ENCODE peak calls at places on chromosomes 16 and 17, in five cellular contexts. W, O, J, V and A are unnamed samples.

GRCh38 chr17:1082579-1082978 is 85.7 kb downstream of the TIMM22 start:
- DNase-seq in W (no peak), O (no peak), J (no peak), V (no peak), A (no peak)

GRCh38 chr17:65025288-65025687 is 31.3 kb downstream of the GNA13 start:
- DNase-seq in W (no peak), O (no peak), J (no peak), V (no peak), A (no peak)

GRCh38 chr16:2468725-2469398 is 2.2 kb upstream of the NTN3 start:
- DNase-seq in W (no peak), O (no peak), J (no peak), V (peak), A (peak)

GRCh38 chr17:37488607-37489196 is 989 bp upstream of the DUSP14 start:
- DNase-seq in W (peak), O (peak), J (peak), V (peak), A (peak)

GRCh38 chr16:72473631-72474030 is 301.7 kb upstream of the PMFBP1 start:
- DNase-seq in W (no peak), O (no peak), J (no peak), V (no peak), A (no peak)

GRCh38 chr16:23482778-23483177 is 27.5 kb downstream of the GGA2 start:
- DNase-seq in W (no peak), O (no peak), J (no peak), V (no peak), A (no peak)

GRCh38 chr16:10609410-10609774 is 29.0 kb upstream of the EMP2 start:
- DNase-seq in W (no peak), O (no peak), J (no peak), V (no peak), A (no peak)

GRCh38 chr17:79897243-79898063 is 58.2 kb upstream of the CBX4 start:
- DNase-seq in W (no peak), O (no peak), J (no peak), V (no peak), A (peak)

GRCh38 chr16:54772400-54772799 is 158.3 kb upstream of the IRX5 start:
- DNase-seq in W (no peak), O (no peak), J (no peak), V (no peak), A (no peak)

GRCh38 chr16:1078579-1079021 is 6.1 kb downstream of the SSTR5 start:
- DNase-seq in W (peak), O (peak), J (no peak), V (no peak), A (peak)

GRCh38 chr16:69399361-69399760 is 13.6 kb upstream of the TERF2 start:
- DNase-seq in W (no peak), O (no peak), J (no peak), V (no peak), A (no peak)

GRCh38 chr17:68871447-68871846 is 83.7 kb downstream of the ABCA8 start:
- DNase-seq in W (no peak), O (no peak), J (no peak), V (no peak), A (no peak)

GRCh38 chr17:75848523-75849303 is 4.5 kb upstream of the UNC13D start:
- DNase-seq in W (no peak), O (no peak), J (peak), V (peak), A (peak)

GRCh38 chr17:58587713-58588117 is 73.3 kb upstream of the MTMR4 start:
- DNase-seq in W (peak), O (no peak), J (peak), V (peak), A (no peak)

GRCh38 chr16:87495578-87495977 is 2.8 kb upstream of the ZCCHC14 start:
- DNase-seq in W (no peak), O (no peak), J (no peak), V (no peak), A (no peak)